ENCODE peak calls at places on chromosomes 5 and 9, in six cellular contexts. U is mucosa of descending colon, F is psoas muscle, Q is transverse colon, R is DND-41, A is bronchial epithelial cell. C is an unnamed sample.

GRCh38 chr9:87973122-87973521 is 1.2 kb downstream of the CDK20 start:
- DNase-seq in U (no peak), F (no peak), Q (no peak), R (no peak), A (no peak), C (no peak)

GRCh38 chr5:90875456-90875855 is 316.9 kb downstream of the ADGRV1 start:
- DNase-seq in U (no peak), F (no peak), Q (no peak), R (no peak), A (no peak), C (peak; percentile 39)

GRCh38 chr5:56359809-56360685 is 126.9 kb upstream of the ANKRD55 start:
- DNase-seq in U (no peak), F (no peak), Q (no peak), R (no peak), A (no peak), C (no peak)

GRCh38 chr9:93828331-93829097 is 126.6 kb downstream of the BARX1 start:
- DNase-seq in U (peak; percentile 40), F (no peak), Q (no peak), R (no peak), A (no peak), C (peak; percentile 41)

GRCh38 chr5:8386889-8387288 is 517.9 kb downstream of the MTRR start:
- DNase-seq in U (no peak), F (no peak), Q (no peak), R (no peak), A (peak; percentile 5), C (no peak)

GRCh38 chr5:73189816-73190451 is 16.9 kb downstream of the TMEM174 start:
- DNase-seq in U (no peak), F (peak; percentile 24), Q (peak; percentile 40), R (no peak), A (no peak), C (no peak)

GRCh38 chr5:2711446-2712425 is 39.7 kb downstream of the IRX2 start:
- DNase-seq in U (no peak), F (no peak), Q (no peak), R (no peak), A (no peak), C (no peak)

GRCh38 chr5:137735531-137736284 is at the start of gene KLHL3:
- DNase-seq in U (peak; percentile 66), F (no peak), Q (peak; percentile 41), R (peak; percentile 79), A (peak; percentile 58), C (peak; percentile 37)

GRCh38 chr5:149452007-149452664 is 73.0 kb upstream of the IL17B start:
- DNase-seq in U (peak; percentile 72), F (no peak), Q (peak; percentile 82), R (no peak), A (no peak), C (peak; percentile 71)

GRCh38 chr9:137195525-137196220 is 4.9 kb downstream of the TPRN start:
- DNase-seq in U (peak; percentile 94), F (no peak), Q (peak; percentile 88), R (no peak), A (no peak), C (no peak)

GRCh38 chr5:127313847-127314473 is 23.4 kb downstream of the MEGF10 start:
- DNase-seq in U (peak; percentile 60), F (peak; percentile 51), Q (peak; percentile 72), R (peak; percentile 62), A (peak; percentile 36), C (peak; percentile 43)

GRCh38 chr5:75275736-75276135 is 39.1 kb upstream of the ANKRD31 start:
- DNase-seq in U (no peak), F (no peak), Q (no peak), R (no peak), A (no peak), C (no peak)

GRCh38 chr5:172777381-172778222 is 6.6 kb upstream of the DUSP1 start:
- DNase-seq in U (peak; percentile 97), F (peak; percentile 94), Q (peak; percentile 95), R (peak; percentile 85), A (peak; percentile 89), C (peak; percentile 95)

GRCh38 chr5:170100051-170100943 is 5.4 kb upstream of the FOXI1 start:
- DNase-seq in U (no peak), F (peak; percentile 52), Q (peak; percentile 67), R (peak; percentile 85), A (peak; percentile 55), C (peak; percentile 65)

GRCh38 chr5:174412374-174412773 is 312.0 kb upstream of the MSX2 start:
- DNase-seq in U (no peak), F (no peak), Q (no peak), R (no peak), A (no peak), C (no peak)

GRCh38 chr5:15566306-15566705 is 66.3 kb downstream of the FBXL7 start:
- DNase-seq in U (no peak), F (no peak), Q (no peak), R (no peak), A (no peak), C (no peak)

GRCh38 chr5:9714187-9714586 is 84.0 kb upstream of the TAS2R1 start:
- DNase-seq in U (no peak), F (no peak), Q (no peak), R (no peak), A (no peak), C (no peak)

GRCh38 chr5:90557391-90557790 is 1.2 kb upstream of the ADGRV1 start:
- DNase-seq in U (no peak), F (no peak), Q (no peak), R (no peak), A (no peak), C (no peak)

GRCh38 chr5:120139039-120139438 is 325.1 kb upstream of the PRR16 start:
- DNase-seq in U (no peak), F (no peak), Q (no peak), R (no peak), A (peak; percentile 99), C (no peak)

GRCh38 chr9:85522459-85523092 is 219.2 kb downstream of the AGTPBP1 start:
- DNase-seq in U (no peak), F (peak; percentile 45), Q (peak; percentile 11), R (no peak), A (peak; percentile 46), C (peak; percentile 69)

DNA sequence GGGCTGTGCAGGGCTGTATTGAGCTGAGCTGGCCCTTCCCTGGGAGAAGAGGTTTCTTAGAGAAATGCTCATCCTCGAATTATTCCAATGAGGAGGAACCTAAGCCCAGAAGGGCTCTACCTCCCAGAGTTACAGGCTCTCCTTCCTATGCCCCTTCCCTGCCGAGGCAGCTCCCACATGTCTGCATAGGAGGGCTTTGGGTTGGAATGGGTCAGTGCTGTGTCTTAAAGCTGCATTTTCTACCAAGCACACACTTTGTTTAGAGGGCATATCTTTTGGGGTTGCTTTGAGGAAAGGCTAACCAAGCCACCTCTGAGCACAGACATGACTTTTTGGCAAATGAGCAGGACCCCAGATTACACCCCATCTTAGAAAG is 9.1 kb downstream of the NEK6 start:
- DNase-seq in U (no peak), F (no peak), Q (no peak), R (no peak), A (no peak), C (no peak)
- H3K4me3 ChIP-seq in U (no peak overlapping the region), F (no peak overlapping the region), Q (no peak overlapping the region), R (no peak overlapping the region), A (no peak overlapping the region), C (no peak overlapping the region)

GRCh38 chr9:120761011-120761410 is 32.2 kb downstream of the FBXW2 start:
- DNase-seq in U (no peak), F (no peak), Q (no peak), R (no peak), A (no peak), C (no peak)
- H3K36me3 ChIP-seq in U (no peaks in the 10 kb centered on the region), F (peaks cover 11% of the 10 kb centered on the region), Q (peaks cover 7% of the 10 kb centered on the region), R (peaks cover 52% of the 10 kb centered on the region), A (peaks cover 16% of the 10 kb centered on the region), C (peaks cover 11% of the 10 kb centered on the region)

GRCh38 chr9:129885018-129885669 is 49.9 kb downstream of the USP20 start:
- DNase-seq in U (peak; percentile 80), F (no peak), Q (peak; percentile 72), R (peak; percentile 54), A (no peak), C (peak; percentile 63)
- H3K4me3 ChIP-seq in U (peak overlapping the region; percentile 7), F (peak overlapping the region; percentile 55), Q (no peak overlapping the region), R (peak overlapping the region; percentile 63), A (peak overlapping the region; percentile 15), C (peak overlapping the region; percentile 48)

DNA sequence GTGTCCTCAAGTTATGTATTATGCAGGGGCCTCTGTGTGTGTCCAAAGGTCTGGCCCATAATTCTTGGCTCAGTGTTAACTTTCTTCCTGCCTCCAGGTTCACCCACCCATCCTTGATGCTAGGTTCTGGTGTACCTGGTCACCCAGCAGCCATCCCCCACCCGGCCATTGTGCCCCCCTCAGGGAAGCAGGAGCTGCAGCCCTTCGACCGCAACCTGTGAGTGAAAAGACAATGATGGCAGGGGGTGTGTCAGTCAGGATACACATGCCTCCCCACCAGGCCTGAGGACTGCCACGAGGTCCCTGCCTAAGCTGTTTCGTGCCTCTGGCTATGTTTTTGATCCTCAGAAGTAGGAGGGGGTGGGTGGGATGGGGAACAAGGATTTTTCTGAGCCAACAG is 27.6 kb downstream of the TCF7 start:
- DNase-seq in U (peak; percentile 37), F (no peak), Q (no peak), R (peak; percentile 4), A (no peak), C (peak; percentile 14)
- H3K36me3 ChIP-seq in U (no peaks in the 10 kb centered on the region), F (peaks cover 6% of the 10 kb centered on the region), Q (peaks cover 5% of the 10 kb centered on the region), R (peaks cover 92% of the 10 kb centered on the region), A (peaks cover 15% of the 10 kb centered on the region), C (no peaks in the 10 kb centered on the region)

GRCh38 chr5:177496111-177497010 is 1.0 kb downstream of the PDLIM7 start:
- DNase-seq in U (peak; percentile 78), F (peak; percentile 87), Q (peak; percentile 65), R (no peak), A (peak; percentile 69), C (peak; percentile 81)

GRCh38 chr5:177495243-177496060 is 2.0 kb downstream of the PDLIM7 start:
- DNase-seq in U (peak; percentile 74), F (peak; percentile 67), Q (peak; percentile 70), R (no peak), A (peak; percentile 42), C (peak; percentile 85)

GRCh38 chr5:177493795-177494355 is 3.5 kb downstream of the PDLIM7 start:
- DNase-seq in U (no peak), F (no peak), Q (no peak), R (no peak), A (no peak), C (no peak)

GRCh38 chr5:177492841-177493240 is 4.6 kb downstream of the PDLIM7 start:
- DNase-seq in U (no peak), F (no peak), Q (no peak), R (no peak), A (no peak), C (no peak)

DNA sequence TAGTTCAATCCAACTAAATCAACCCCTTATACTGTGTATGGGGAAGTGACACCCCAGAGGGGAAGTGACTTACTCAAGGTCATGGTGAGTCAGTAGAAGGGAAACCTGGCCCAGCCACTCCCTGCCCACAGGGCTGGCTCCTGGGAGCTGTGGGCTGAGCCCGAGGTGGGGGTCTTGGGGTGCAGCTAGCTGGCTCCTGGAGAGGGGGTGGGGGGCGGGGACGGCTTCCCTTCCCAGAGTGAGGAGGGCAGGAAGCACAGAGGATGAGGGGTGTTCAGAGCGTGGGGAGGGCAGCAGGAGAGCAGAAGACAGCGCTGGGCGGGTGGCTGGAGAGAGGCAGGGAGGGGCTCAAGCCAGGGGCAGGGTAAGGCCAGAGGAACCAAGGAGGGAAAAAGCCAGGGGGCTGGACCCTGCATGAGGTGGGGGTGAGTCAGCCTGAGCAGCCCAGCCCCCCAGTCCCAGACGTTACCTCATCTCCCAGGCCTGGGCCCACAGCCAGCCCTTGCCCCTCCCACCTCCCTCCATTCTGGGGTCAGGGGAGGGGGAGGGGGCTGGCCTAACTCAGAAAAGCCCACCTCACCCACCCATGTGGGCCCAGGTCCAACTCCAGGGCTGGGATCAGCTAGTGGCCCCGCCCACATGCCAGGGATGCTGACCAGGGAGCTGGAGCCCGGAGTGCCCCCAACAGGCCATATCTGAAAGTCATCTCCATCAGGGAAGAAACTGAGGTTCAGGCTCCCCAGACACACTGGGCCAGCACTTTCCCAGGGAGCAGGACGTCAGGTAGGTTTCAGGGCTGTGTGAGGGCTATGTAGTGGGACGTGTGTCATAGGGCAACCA is 2.8 kb downstream of the PDLIM7 start:
- DNase-seq in U (peak; percentile 77), F (peak; percentile 69), Q (peak; percentile 51), R (no peak), A (peak; percentile 80), C (peak; percentile 86)
- H3K4me3 ChIP-seq in U (no peak overlapping the region), F (peak overlapping the region; percentile 85), Q (no peak overlapping the region), R (no peak overlapping the region), A (no peak overlapping the region), C (peak overlapping the region; percentile 73)

C was measured in left lung.